ENCODE peak calls at places on chromosomes 6 and 20, in six cellular contexts. K is A549, M is GM12878, Z is H1, V is HepG2, N is K562. I is an unnamed sample.
A peak's percentile ranks its signal among the peaks of the same experiment; 100 is the strongest.

GRCh38 chr6:148423133-148423532 is 80.5 kb downstream of the SASH1 start:
- DNase-seq in N (no peak), K (no peak), V (no peak), Z (no peak), M (no peak), I (no peak)

GRCh38 chr20:49750611-49751396 is 37.1 kb upstream of the B4GALT5 start:
- DNase-seq in V (no peak), K (no peak), Z (no peak), N (no peak), M (peak; percentile 86), I (no peak)

GRCh38 chr6:20866940-20867630 is 332.8 kb downstream of the CDKAL1 start:
- DNase-seq in Z (no peak), N (no peak), K (peak; percentile 13), M (no peak), V (no peak), I (no peak)

GRCh38 chr6:32785781-32786533 is 22.6 kb upstream of the HLA-DQB2 start:
- DNase-seq in K (peak; percentile 46), Z (peak; percentile 49), V (peak; percentile 44), M (peak; percentile 27), N (peak; percentile 69), I (peak; percentile 37)

GRCh38 chr6:84062519-84063154 is 29.1 kb downstream of the MRAP2 start:
- DNase-seq in M (no peak), Z (no peak), V (no peak), K (no peak), N (peak; percentile 94), I (no peak)

GRCh38 chr20:32281711-32282110 is 4.3 kb downstream of the KIF3B start:
- DNase-seq in Z (no peak), K (no peak), N (no peak), M (no peak), V (no peak), I (no peak)

GRCh38 chr6:34110610-34111009 is 35.3 kb downstream of the GRM4 start:
- DNase-seq in K (no peak), N (no peak), Z (no peak), V (no peak), M (no peak), I (no peak)

GRCh38 chr6:135180458-135181332 is at the start of gene MYB:
- DNase-seq in K (peak; percentile 59), N (peak; percentile 92), M (no peak), V (no peak), Z (peak; percentile 81), I (peak; percentile 97)

GRCh38 chr6:26003102-26003694 is 40.6 kb downstream of the TRIM38 start:
- DNase-seq in M (no peak), K (peak; percentile 46), N (peak; percentile 76), Z (peak; percentile 89), V (peak; percentile 63), I (peak; percentile 72)

GRCh38 chr6:100283288-100283687 is 181.4 kb downstream of the SIM1 start:
- DNase-seq in K (peak; percentile 53), M (no peak), V (no peak), Z (no peak), N (peak; percentile 34), I (no peak)

GRCh38 chr6:129276986-129277385 is 394.0 kb downstream of the LAMA2 start:
- DNase-seq in V (no peak), N (no peak), K (no peak), Z (no peak), M (no peak), I (no peak)

GRCh38 chr6:89254569-89254968 is 37.4 kb upstream of the GABRR1 start:
- DNase-seq in N (no peak), M (no peak), K (no peak), Z (no peak), V (no peak), I (no peak)

GRCh38 chr6:36028887-36029324 is 1.3 kb downstream of the MAPK14 start:
- DNase-seq in Z (no peak), M (no peak), K (peak; percentile 24), V (peak; percentile 52), N (peak; percentile 76), I (peak; percentile 53)
- TF ChIP-seq CTCF in Z (no peak), M (no peak), K (no peak), V (no peak), N (no peak), I (no peak)

GRCh38 chr20:35206802-35207201 is 19.7 kb upstream of the MMP24 start:
- DNase-seq in V (no peak), N (no peak), K (no peak), Z (no peak), M (no peak), I (no peak)
- TF ChIP-seq CHD2 in V (no peak), N (no peak), K (no peak), Z (no peak), M (no peak), I (no peak)

GRCh38 chr20:51767018-51767866 is 948 bp downstream of the ATP9A start:
- DNase-seq in K (peak; percentile 87), Z (peak; percentile 88), V (peak; percentile 83), N (peak; percentile 21), M (no peak), I (peak; percentile 90)
- TF ChIP-seq CTCF in K (no peak), Z (peak; percentile 49), V (peak; percentile 68), N (no peak), M (no peak), I (peak; percentile 50)

GRCh38 chr6:16736856-16737255 is 24.4 kb downstream of the ATXN1 start:
- DNase-seq in Z (no peak), K (no peak), N (no peak), M (no peak), V (peak; percentile 42), I (no peak)
- TF ChIP-seq CHD2 in Z (no peak), K (no peak), N (no peak), M (no peak), V (no peak), I (no peak)

GRCh38 chr6:90691823-90692222 is 105.0 kb upstream of the MAP3K7 start:
- DNase-seq in V (no peak), K (no peak), Z (no peak), N (peak; percentile 8), M (no peak), I (no peak)
- TF ChIP-seq CTCF in V (no peak), K (no peak), Z (peak; percentile 68), N (peak; percentile 21), M (peak; percentile 32), I (peak; percentile 44)

GRCh38 chr6:118934461-118935330 is at the start of gene MCM9:
- DNase-seq in M (peak; percentile 67), K (peak; percentile 76), V (peak; percentile 90), N (peak; percentile 96), Z (peak; percentile 90), I (peak; percentile 96)

GRCh38 chr6:118935331-118935668 is 341 bp upstream of the MCM9 start:
- DNase-seq in N (no peak), Z (no peak), K (no peak), V (no peak), M (no peak), I (no peak)

GRCh38 chr6:118940770-118941169 is 5.8 kb upstream of the MCM9 start:
- DNase-seq in M (no peak), K (no peak), Z (no peak), N (no peak), V (no peak), I (no peak)

GRCh38 chr6:118936304-118936703 is 1.3 kb upstream of the MCM9 start:
- DNase-seq in V (no peak), M (no peak), K (no peak), N (peak; percentile 6), Z (no peak), I (no peak)

GRCh38 chr6:118939683-118940082 is 4.7 kb upstream of the MCM9 start:
- DNase-seq in Z (no peak), K (no peak), V (no peak), M (no peak), N (no peak), I (no peak)
- TF ChIP-seq CHD2 in Z (no peak), K (no peak), V (no peak), M (no peak), N (no peak), I (no peak)

GRCh38 chr6:138528986-138529385 is 29.7 kb upstream of the NHSL1 start:
- DNase-seq in K (no peak), V (no peak), N (no peak), Z (no peak), M (no peak), I (no peak)

GRCh38 chr6:138527376-138528092 is 28.2 kb upstream of the NHSL1 start:
- DNase-seq in V (no peak), K (no peak), Z (no peak), N (no peak), M (no peak), I (no peak)

GRCh38 chr6:138528137-138528536 is 28.8 kb upstream of the NHSL1 start:
- DNase-seq in N (no peak), M (no peak), K (no peak), Z (no peak), V (no peak), I (no peak)

GRCh38 chr6:138531387-138531786 is 32.1 kb upstream of the NHSL1 start:
- DNase-seq in K (no peak), V (no peak), N (no peak), Z (no peak), M (no peak), I (no peak)

DNA sequence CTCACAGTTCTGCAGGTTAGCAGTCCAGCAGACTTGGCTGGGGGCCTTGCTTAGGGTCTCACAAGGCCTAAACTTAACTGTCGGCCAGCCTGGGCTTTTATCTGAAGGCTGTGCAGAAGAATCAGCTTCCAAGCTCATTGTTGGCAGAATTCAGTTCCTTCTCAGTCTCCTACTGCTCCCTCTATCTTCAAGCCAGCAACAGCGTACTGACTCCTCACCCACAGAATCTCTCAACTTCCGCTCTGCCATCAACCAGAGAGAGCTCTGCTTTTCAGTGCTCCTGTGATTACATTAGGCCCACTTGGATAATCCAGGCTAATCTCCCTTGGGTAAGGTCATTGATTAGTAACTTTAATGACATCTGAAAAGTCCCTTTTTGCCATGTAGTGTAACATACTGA is 30.2 kb upstream of the NHSL1 start:
- DNase-seq in N (no peak), Z (no peak), V (no peak), K (no peak), M (no peak), I (no peak)
- TF ChIP-seq CTCF in N (no peak), Z (peak; percentile 30), V (no peak), K (no peak), M (no peak), I (no peak)

DNA sequence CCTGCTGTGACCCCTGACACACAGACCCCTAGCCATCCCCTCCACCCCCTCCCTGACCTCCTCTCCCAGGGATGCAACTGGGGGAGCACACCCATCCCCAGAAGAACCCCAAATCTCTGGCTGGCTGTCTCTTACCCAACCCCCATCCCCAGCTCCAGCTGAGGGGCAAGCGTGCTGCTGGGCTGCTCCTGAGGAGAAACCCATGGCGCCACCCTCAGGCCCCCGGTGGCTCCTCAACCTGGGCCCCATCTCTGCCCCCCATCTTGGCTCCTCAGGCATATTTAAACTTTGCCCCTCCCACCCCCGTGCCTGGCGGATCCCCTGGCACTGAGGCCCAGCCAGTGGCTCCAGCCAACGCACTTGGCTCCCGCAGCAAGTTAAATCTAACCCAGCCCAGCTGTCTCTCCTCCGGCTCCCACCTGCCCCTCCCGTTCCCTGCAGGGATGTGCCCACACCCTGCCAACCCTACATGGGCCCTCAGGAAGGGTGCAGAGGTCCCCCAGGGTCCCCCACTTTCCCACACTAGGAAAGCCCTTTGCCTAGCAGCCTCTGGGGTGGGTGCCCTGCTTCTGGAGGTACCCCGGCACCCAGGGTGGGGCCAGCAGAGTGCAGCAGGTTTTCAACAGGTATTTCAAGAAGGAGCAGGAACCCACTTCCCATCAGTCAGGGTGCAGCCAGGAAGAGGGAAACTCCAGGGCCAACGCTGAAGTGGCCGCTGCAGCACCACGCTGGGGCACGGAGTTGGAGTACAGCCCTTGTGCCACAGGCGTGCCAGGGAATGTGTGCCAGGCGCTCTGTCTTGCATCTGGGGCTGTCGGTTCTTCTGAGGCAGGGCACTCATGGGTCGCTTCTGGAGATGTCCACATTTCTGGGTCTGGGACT is 5.3 kb upstream of the OSBPL2 start:
- DNase-seq in V (no peak), Z (no peak), M (no peak), K (no peak), N (no peak), I (no peak)
- TF ChIP-seq CHD2 in V (no peak), Z (no peak), M (no peak), K (no peak), N (no peak), I (no peak)

GRCh38 chr6:152716322-152716721 is 18.6 kb downstream of the MYCT1 start:
- DNase-seq in M (no peak), V (no peak), N (no peak), Z (no peak), K (no peak), I (no peak)
- TF ChIP-seq CTCF in M (no peak), V (peak; percentile 5), N (no peak), Z (no peak), K (peak; percentile 52), I (peak; percentile 49)